ENCODE peak calls at places on chromosomes 7 and 10, in ten cellular contexts. W is neural progenitor cell, Q is GM20000, Y is lower leg skin, E is hepatocyte, D is endothelial cell, F is mammary epithelial cell, H is BE2C, J is coronary artery, V is IMR-90. M is an unnamed sample.

GRCh38 chr7:119969054-119969453 is 303.9 kb upstream of the KCND2 start:
- DNase-seq in W (no peak), Q (no peak), Y (no peak), E (no peak), D (no peak), F (no peak), H (no peak), J (no peak), V (no peak), M (no peak)

GRCh38 chr10:27715505-27715904 is 30.1 kb downstream of the MKX start:
- DNase-seq in W (no peak), Q (no peak), Y (no peak), E (no peak), D (no peak), F (no peak), H (no peak), J (no peak), V (no peak), M (no peak)

GRCh38 chr10:85658518-85658917 is 708.1 kb downstream of the GRID1 start:
- DNase-seq in W (no peak), Q (no peak), Y (no peak), E (no peak), D (no peak), F (no peak), H (no peak), J (no peak), V (no peak), M (no peak)

GRCh38 chr7:107387077-107387476 is 82.8 kb upstream of the GPR22 start:
- DNase-seq in W (peak; percentile 44), Q (no peak), Y (no peak), E (peak; percentile 66), D (peak; percentile 58), F (no peak), H (peak; percentile 84), J (no peak), V (peak; percentile 39), M (peak; percentile 16)

GRCh38 chr10:28600056-28600455 is 67.1 kb downstream of the WAC start:
- DNase-seq in W (no peak), Q (no peak), Y (no peak), E (no peak), D (no peak), F (no peak), H (no peak), J (no peak), V (peak; percentile 15), M (peak; percentile 59)

GRCh38 chr7:134315679-134316538 is 821 bp downstream of the SLC35B4 start:
- DNase-seq in W (no peak), Q (peak; percentile 11), Y (no peak), E (peak; percentile 36), D (no peak), F (peak; percentile 22), H (no peak), J (peak; percentile 73), V (peak; percentile 16), M (peak; percentile 36)

GRCh38 chr7:95904099-95904498 is 131.7 kb downstream of the DYNC1I1 start:
- DNase-seq in W (no peak), Q (no peak), Y (peak; percentile 24), E (no peak), D (no peak), F (no peak), H (no peak), J (no peak), V (no peak), M (no peak)

GRCh38 chr10:122232781-122233180 is 38.3 kb upstream of the BTBD16 start:
- DNase-seq in W (no peak), Q (no peak), Y (no peak), E (peak; percentile 21), D (no peak), F (no peak), H (no peak), J (no peak), V (peak; percentile 95), M (peak; percentile 7)

GRCh38 chr10:129332476-129332875 is 134.6 kb upstream of the MGMT start:
- DNase-seq in W (peak; percentile 75), Q (no peak), Y (no peak), E (peak; percentile 15), D (peak; percentile 55), F (no peak), H (peak; percentile 54), J (no peak), V (peak; percentile 1), M (no peak)

GRCh38 chr7:20785211-20786048 is 1.3 kb downstream of the SP8 start:
- DNase-seq in W (peak; percentile 71), Q (peak; percentile 55), Y (no peak), E (peak; percentile 56), D (peak; percentile 54), F (peak; percentile 48), H (no peak), J (no peak), V (no peak), M (no peak)

GRCh38 chr7:6218324-6218723 is 54.1 kb downstream of the CYTH3 start:
- DNase-seq in W (no peak), Q (no peak), Y (no peak), E (no peak), D (no peak), F (no peak), H (no peak), J (peak; percentile 59), V (no peak), M (no peak)

GRCh38 chr10:101285519-101286070 is 56.3 kb upstream of the LBX1 start:
- DNase-seq in W (peak; percentile 71), Q (no peak), Y (no peak), E (no peak), D (no peak), F (no peak), H (no peak), J (no peak), V (no peak), M (no peak)

GRCh38 chr10:8043569-8044306 is 10.8 kb upstream of the GATA3 start:
- DNase-seq in W (peak; percentile 82), Q (peak; percentile 51), Y (no peak), E (peak; percentile 33), D (peak; percentile 37), F (no peak), H (no peak), J (no peak), V (no peak), M (no peak)

GRCh38 chr7:144736880-144737493 is 98.9 kb downstream of the TPK1 start:
- DNase-seq in W (no peak), Q (no peak), Y (no peak), E (no peak), D (no peak), F (no peak), H (no peak), J (no peak), V (no peak), M (no peak)

GRCh38 chr7:2886900-2887299 is 42.8 kb upstream of the GNA12 start:
- DNase-seq in W (peak; percentile 84), Q (peak; percentile 78), Y (no peak), E (peak; percentile 84), D (peak; percentile 63), F (peak; percentile 68), H (peak; percentile 68), J (no peak), V (peak; percentile 82), M (peak; percentile 71)
- TF ChIP-seq CTCF in W (peak; percentile 88), Q (peak; percentile 79), Y (no peak), E (peak; percentile 91), D (peak; percentile 33), F (peak; percentile 95), H (peak; percentile 98), J (peak; percentile 72), V (peak; percentile 76), M (peak; percentile 75)

GRCh38 chr7:24284699-24285506 is 913 bp downstream of the NPY start:
- DNase-seq in W (peak; percentile 71), Q (no peak), Y (no peak), E (peak; percentile 11), D (peak; percentile 43), F (no peak), H (no peak), J (no peak), V (no peak), M (no peak)
- TF ChIP-seq CTCF in W (peak; percentile 35), Q (no peak), Y (no peak), E (no peak), D (no peak), F (no peak), H (no peak), J (no peak), V (no peak), M (no peak)

GRCh38 chr7:132613737-132614136 is 37.5 kb upstream of the PLXNA4 start:
- DNase-seq in W (no peak), Q (no peak), Y (no peak), E (no peak), D (no peak), F (no peak), H (no peak), J (no peak), V (no peak), M (no peak)

GRCh38 chr7:132618956-132619305 is 42.7 kb upstream of the PLXNA4 start:
- DNase-seq in W (no peak), Q (no peak), Y (no peak), E (no peak), D (no peak), F (no peak), H (no peak), J (no peak), V (peak; percentile 3), M (peak; percentile 68)

GRCh38 chr7:132611056-132611455 is 34.8 kb upstream of the PLXNA4 start:
- DNase-seq in W (no peak), Q (no peak), Y (no peak), E (no peak), D (no peak), F (no peak), H (no peak), J (no peak), V (no peak), M (no peak)

GRCh38 chr7:132618271-132618955 is 42.1 kb upstream of the PLXNA4 start:
- DNase-seq in W (no peak), Q (no peak), Y (no peak), E (no peak), D (no peak), F (no peak), H (no peak), J (no peak), V (no peak), M (peak; percentile 9)

DNA sequence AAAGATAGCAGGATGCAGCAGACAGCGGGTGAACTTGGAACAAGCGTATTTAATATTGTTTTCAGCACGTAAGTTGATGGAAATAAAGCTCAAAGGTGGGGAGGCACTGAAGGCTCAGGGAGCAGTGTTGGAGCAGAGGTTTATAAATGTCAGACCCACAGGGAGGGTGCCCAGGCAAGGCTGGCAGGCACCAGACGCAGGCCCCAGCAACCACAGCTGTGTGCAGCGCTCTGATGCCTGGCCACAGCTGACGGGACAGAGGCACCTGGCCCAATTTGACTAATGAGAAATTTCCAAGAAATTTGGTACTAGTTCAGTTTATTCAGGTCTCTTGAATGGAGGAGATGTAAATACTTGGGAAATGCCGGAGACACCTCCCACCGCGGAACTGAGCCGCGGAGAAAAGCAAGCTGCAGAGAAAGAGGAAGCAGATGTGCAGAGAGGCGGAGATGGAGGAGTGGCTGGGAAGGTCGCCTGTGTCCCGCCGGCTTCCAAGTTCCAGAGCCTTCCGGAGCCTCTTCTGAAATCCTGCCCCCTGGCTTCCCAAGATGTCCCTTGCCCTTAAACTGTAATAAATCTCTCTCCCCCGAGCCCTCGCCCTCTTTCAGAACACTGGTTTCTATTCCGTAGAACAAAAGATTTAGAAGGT is 38.3 kb upstream of the PLXNA4 start:
- DNase-seq in W (peak; percentile 75), Q (peak; percentile 44), Y (peak; percentile 29), E (peak; percentile 43), D (peak; percentile 56), F (no peak), H (peak; percentile 35), J (no peak), V (no peak), M (peak; percentile 26)
- TF ChIP-seq CTCF in W (peak; percentile 48), Q (no peak), Y (no peak), E (peak; percentile 36), D (peak; percentile 32), F (no peak), H (peak; percentile 38), J (no peak), V (no peak), M (no peak)

GRCh38 chr7:82810558-82811259 is 352.0 kb downstream of the PCLO start:
- DNase-seq in W (peak; percentile 78), Q (peak; percentile 27), Y (peak; percentile 15), E (peak; percentile 61), D (peak; percentile 18), F (peak; percentile 30), H (peak; percentile 56), J (no peak), V (peak; percentile 83), M (peak; percentile 93)
- TF ChIP-seq CTCF in W (peak; percentile 83), Q (peak; percentile 66), Y (no peak), E (peak; percentile 84), D (peak; percentile 62), F (peak; percentile 71), H (peak; percentile 83), J (peak; percentile 25), V (peak; percentile 75), M (peak; percentile 89)

M was measured in AG10803.